ENCODE peak calls at places on chromosomes 1 and 21, in seven cellular contexts. T, F, Y, X, G, O and D are unnamed samples.
A peak's percentile ranks its signal among the peaks of the same experiment; 100 is the strongest.

GRCh38 chr1:21245688-21246229 is 44.5 kb downstream of the ECE1 start:
- DNase-seq in T (no peak), F (no peak), Y (no peak), X (no peak), G (no peak), O (no peak), D (no peak)

GRCh38 chr1:14413809-14414208 is 184.7 kb upstream of the KAZN start:
- DNase-seq in T (no peak), F (no peak), Y (no peak), X (no peak), G (peak; percentile 46), O (no peak), D (no peak)

GRCh38 chr1:117289316-117289715 is 77.9 kb upstream of the MAN1A2 start:
- DNase-seq in T (no peak), F (no peak), Y (no peak), X (no peak), G (no peak), O (no peak), D (no peak)

GRCh38 chr1:1308756-1309524 is 543 bp downstream of the PUSL1 start:
- DNase-seq in T (no peak), F (peak; percentile 63), Y (peak; percentile 35), X (peak; percentile 47), G (peak; percentile 49), O (peak; percentile 74), D (peak; percentile 49)

GRCh38 chr1:212229654-212230053 is 55.6 kb upstream of the PPP2R5A start:
- DNase-seq in T (no peak), F (no peak), Y (no peak), X (no peak), G (peak; percentile 92), O (no peak), D (no peak)

GRCh38 chr1:94039514-94039870 is 81.5 kb downstream of the ABCA4 start:
- DNase-seq in T (peak; percentile 56), F (peak; percentile 96), Y (peak; percentile 22), X (peak; percentile 67), G (peak; percentile 79), O (peak; percentile 82), D (peak; percentile 63)

GRCh38 chr1:48903291-48903690 is 126.6 kb upstream of the BEND5 start:
- DNase-seq in T (no peak), F (no peak), Y (no peak), X (no peak), G (no peak), O (no peak), D (no peak)

GRCh38 chr1:45679123-45679522 is 7.2 kb downstream of the GPBP1L1 start:
- DNase-seq in T (no peak), F (peak; percentile 36), Y (no peak), X (no peak), G (peak; percentile 53), O (no peak), D (no peak)

DNA sequence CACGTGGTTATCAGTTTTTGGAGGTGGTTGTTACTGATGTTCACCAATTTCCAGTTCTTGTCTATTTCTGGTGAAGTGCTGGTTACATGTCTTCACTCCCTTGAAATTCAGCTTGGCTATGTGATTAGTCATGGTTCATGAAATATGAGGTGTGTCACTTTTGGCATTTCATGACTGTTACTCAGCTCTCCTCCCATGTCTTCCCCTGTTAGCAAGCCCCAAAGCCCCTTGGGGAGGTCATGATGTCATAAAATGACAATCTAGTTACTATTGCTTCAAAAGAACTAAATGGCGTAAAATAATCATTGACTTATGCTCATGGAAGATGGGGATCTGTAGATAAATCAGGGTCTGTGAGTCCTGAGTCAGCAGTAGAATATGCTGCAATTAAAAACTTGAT is 425.1 kb downstream of the SETD4 start:
- DNase-seq in T (no peak), F (no peak), Y (no peak), X (no peak), G (peak; percentile 92), O (no peak), D (no peak)
- H3K27ac ChIP-seq in T (no peak overlapping the region), F (no peak overlapping the region), Y (no peak overlapping the region), X (no peak overlapping the region), G (peak overlapping the region; percentile 43), O (no peak overlapping the region), D (no peak overlapping the region)

GRCh38 chr1:85202864-85203255 is 2.0 kb upstream of the SYDE2 start:
- DNase-seq in T (no peak), F (no peak), Y (no peak), X (no peak), G (no peak), O (no peak), D (no peak)
- H3K9me2 ChIP-seq in T (no peaks in the 10 kb centered on the region), F (no peaks in the 10 kb centered on the region), Y (no peaks in the 10 kb centered on the region), X (no peaks in the 10 kb centered on the region), G (no peaks in the 10 kb centered on the region), O (no peaks in the 10 kb centered on the region), D (no peaks in the 10 kb centered on the region)

GRCh38 chr1:219130536-219130935 is 43.1 kb upstream of the LYPLAL1 start:
- DNase-seq in T (no peak), F (no peak), Y (no peak), X (no peak), G (no peak), O (no peak), D (no peak)
- H3K27ac ChIP-seq in T (no peak overlapping the region), F (no peak overlapping the region), Y (no peak overlapping the region), X (no peak overlapping the region), G (no peak overlapping the region), O (no peak overlapping the region), D (no peak overlapping the region)

GRCh38 chr1:167442854-167443565 is 75.3 kb downstream of the CD247 start:
- DNase-seq in T (no peak), F (no peak), Y (no peak), X (no peak), G (no peak), O (no peak), D (no peak)
- H3K9me2 ChIP-seq in T (no peaks in the 10 kb centered on the region), F (no peaks in the 10 kb centered on the region), Y (no peaks in the 10 kb centered on the region), X (no peaks in the 10 kb centered on the region), G (no peaks in the 10 kb centered on the region), O (no peaks in the 10 kb centered on the region), D (no peaks in the 10 kb centered on the region)

GRCh38 chr1:89609339-89609725 is 23.6 kb upstream of the LRRC8C start:
- DNase-seq in T (no peak), F (no peak), Y (no peak), X (no peak), G (no peak), O (no peak), D (no peak)
- H3K27ac ChIP-seq in T (no peak overlapping the region), F (no peak overlapping the region), Y (no peak overlapping the region), X (no peak overlapping the region), G (no peak overlapping the region), O (no peak overlapping the region), D (no peak overlapping the region)